ENCODE peak calls at places on chromosomes 11 and 22, in six cellular contexts. L, X, Y, Z, P and E are unnamed samples.

GRCh38 chr11:94100253-94100652 is 28.4 kb upstream of the PANX1 start:
- DNase-seq in L (no peak), X (no peak), Y (no peak), Z (no peak), P (no peak), E (no peak)

GRCh38 chr11:113664069-113664980 is 41.8 kb downstream of the TMPRSS5 start:
- DNase-seq in L (no peak), X (no peak), Y (no peak), Z (no peak), P (no peak), E (no peak)

GRCh38 chr11:61694971-61695706 is 14.9 kb downstream of the DAGLA start:
- DNase-seq in L (no peak), X (no peak), Y (peak; percentile 48), Z (peak; percentile 71), P (no peak), E (peak; percentile 75)

GRCh38 chr11:87128372-87128771 is 90.6 kb downstream of the TMEM135 start:
- DNase-seq in L (no peak), X (no peak), Y (no peak), Z (no peak), P (no peak), E (no peak)

GRCh38 chr11:18720086-18720810 is 5.7 kb downstream of the IGSF22 start:
- DNase-seq in L (no peak), X (no peak), Y (no peak), Z (no peak), P (no peak), E (no peak)

GRCh38 chr11:130002352-130002845 is at the start of gene PRDM10:
- DNase-seq in L (peak; percentile 98), X (peak; percentile 97), Y (peak; percentile 94), Z (peak; percentile 93), P (peak; percentile 94), E (peak; percentile 96)

GRCh38 chr11:67998150-67999045 is 5.5 kb downstream of the UNC93B1 start:
- DNase-seq in L (no peak), X (no peak), Y (no peak), Z (no peak), P (no peak), E (no peak)

GRCh38 chr11:14232652-14233051 is 126.3 kb downstream of the RRAS2 start:
- DNase-seq in L (no peak), X (no peak), Y (no peak), Z (no peak), P (no peak), E (no peak)

GRCh38 chr11:36345084-36345511 is 49.0 kb downstream of the PRR5L start:
- DNase-seq in L (peak; percentile 80), X (peak; percentile 81), Y (no peak), Z (no peak), P (peak; percentile 22), E (no peak)

GRCh38 chr11:46333129-46333947 is 13.9 kb upstream of the DGKZ start:
- DNase-seq in L (no peak), X (peak; percentile 85), Y (no peak), Z (no peak), P (no peak), E (no peak)

GRCh38 chr11:44017443-44018126 is 30.2 kb upstream of the ACCSL start:
- DNase-seq in L (peak; percentile 81), X (no peak), Y (peak; percentile 17), Z (no peak), P (no peak), E (no peak)

GRCh38 chr11:8328231-8328794 is 64.6 kb upstream of the LMO1 start:
- DNase-seq in L (no peak), X (peak; percentile 61), Y (no peak), Z (no peak), P (no peak), E (no peak)

GRCh38 chr11:124892131-124892530 is 5.5 kb downstream of the ROBO4 start:
- DNase-seq in L (no peak), X (no peak), Y (no peak), Z (no peak), P (no peak), E (no peak)

GRCh38 chr22:35306350-35306967 is 6.8 kb downstream of the TOM1 start:
- DNase-seq in L (no peak), X (no peak), Y (no peak), Z (no peak), P (no peak), E (no peak)

GRCh38 chr22:30985561-30986208 is 16.6 kb downstream of the TUG1 start:
- DNase-seq in L (no peak), X (no peak), Y (no peak), Z (no peak), P (no peak), E (no peak)

GRCh38 chr11:62832346-62833234 is at the start of gene TEX54:
- DNase-seq in L (no peak), X (peak; percentile 85), Y (peak; percentile 47), Z (peak; percentile 55), P (peak; percentile 52), E (peak; percentile 61)

GRCh38 chr22:19962909-19963806 is 21.5 kb upstream of the TXNRD2 start:
- DNase-seq in L (no peak), X (peak; percentile 70), Y (no peak), Z (peak; percentile 95), P (peak; percentile 87), E (no peak)

GRCh38 chr11:46121328-46121723 is at the start of gene PHF21A:
- DNase-seq in L (peak; percentile 95), X (peak; percentile 98), Y (peak; percentile 91), Z (peak; percentile 91), P (peak; percentile 91), E (peak; percentile 92)

GRCh38 chr11:119370486-119371046 is 10.9 kb downstream of the USP2 start:
- DNase-seq in L (no peak), X (no peak), Y (no peak), Z (no peak), P (peak; percentile 49), E (no peak)

GRCh38 chr11:7892751-7893356 is 38.2 kb downstream of the OR10A6 start:
- DNase-seq in L (no peak), X (no peak), Y (no peak), Z (no peak), P (no peak), E (no peak)

GRCh38 chr11:75639752-75640151 is 29.1 kb downstream of the MAP6 start:
- DNase-seq in L (peak; percentile 91), X (peak; percentile 83), Y (peak; percentile 55), Z (peak; percentile 71), P (peak; percentile 57), E (peak; percentile 64)

GRCh38 chr11:119237515-119237914 is 31.4 kb downstream of the CBL start:
- DNase-seq in L (no peak), X (no peak), Y (no peak), Z (no peak), P (no peak), E (no peak)

GRCh38 chr11:47376543-47377371 is 1.6 kb downstream of the SPI1 start:
- DNase-seq in L (no peak), X (peak; percentile 91), Y (no peak), Z (no peak), P (peak; percentile 73), E (no peak)

GRCh38 chr22:19691721-19692341 is 22.5 kb upstream of the SEPTIN5 start:
- DNase-seq in L (no peak), X (peak; percentile 56), Y (no peak), Z (no peak), P (no peak), E (peak; percentile 56)

DNA sequence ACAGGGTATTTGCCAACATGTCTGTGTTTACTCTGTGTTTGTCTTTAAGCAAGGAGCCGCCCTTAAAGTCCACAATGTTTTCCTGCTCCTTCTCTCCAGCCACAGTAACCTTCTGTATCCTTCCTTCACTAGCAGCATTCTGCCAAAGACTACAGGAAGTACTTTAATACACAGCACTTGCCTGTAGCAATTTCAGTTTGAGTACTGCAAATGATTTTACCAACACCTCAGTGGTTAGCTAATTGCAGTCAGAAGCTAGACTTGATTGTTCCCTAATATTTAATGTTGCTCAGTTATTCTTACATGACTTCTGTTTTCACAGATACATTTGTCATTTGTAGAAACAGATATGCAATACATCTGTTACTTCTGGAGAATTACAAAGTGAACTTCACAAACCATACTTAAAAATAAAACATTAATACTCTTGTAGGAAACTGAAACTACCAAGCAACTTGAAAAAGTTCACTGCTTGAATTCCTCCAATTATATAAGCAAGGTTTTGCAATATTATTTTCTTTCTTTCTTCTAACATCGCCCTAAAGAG is 69.1 kb downstream of the FCHSD2 start:
- DNase-seq in L (no peak), X (no peak), Y (no peak), Z (no peak), P (no peak), E (peak; percentile 22)
- TF ChIP-seq POLR2A in L (no peak), X (no peak), Y (no peak), Z (no peak), P (no peak), E (no peak)

GRCh38 chr22:23825246-23825905 is 13.4 kb downstream of the DERL3 start:
- DNase-seq in L (no peak), X (peak; percentile 29), Y (no peak), Z (no peak), P (no peak), E (no peak)
- H3K36me3 ChIP-seq in L (peaks cover 92% of the 10 kb centered on the region), X (peaks cover 99% of the 10 kb centered on the region), Y (no peaks in the 10 kb centered on the region), Z (peaks cover 4% of the 10 kb centered on the region), P (peaks cover 5% of the 10 kb centered on the region), E (no peaks in the 10 kb centered on the region)

DNA sequence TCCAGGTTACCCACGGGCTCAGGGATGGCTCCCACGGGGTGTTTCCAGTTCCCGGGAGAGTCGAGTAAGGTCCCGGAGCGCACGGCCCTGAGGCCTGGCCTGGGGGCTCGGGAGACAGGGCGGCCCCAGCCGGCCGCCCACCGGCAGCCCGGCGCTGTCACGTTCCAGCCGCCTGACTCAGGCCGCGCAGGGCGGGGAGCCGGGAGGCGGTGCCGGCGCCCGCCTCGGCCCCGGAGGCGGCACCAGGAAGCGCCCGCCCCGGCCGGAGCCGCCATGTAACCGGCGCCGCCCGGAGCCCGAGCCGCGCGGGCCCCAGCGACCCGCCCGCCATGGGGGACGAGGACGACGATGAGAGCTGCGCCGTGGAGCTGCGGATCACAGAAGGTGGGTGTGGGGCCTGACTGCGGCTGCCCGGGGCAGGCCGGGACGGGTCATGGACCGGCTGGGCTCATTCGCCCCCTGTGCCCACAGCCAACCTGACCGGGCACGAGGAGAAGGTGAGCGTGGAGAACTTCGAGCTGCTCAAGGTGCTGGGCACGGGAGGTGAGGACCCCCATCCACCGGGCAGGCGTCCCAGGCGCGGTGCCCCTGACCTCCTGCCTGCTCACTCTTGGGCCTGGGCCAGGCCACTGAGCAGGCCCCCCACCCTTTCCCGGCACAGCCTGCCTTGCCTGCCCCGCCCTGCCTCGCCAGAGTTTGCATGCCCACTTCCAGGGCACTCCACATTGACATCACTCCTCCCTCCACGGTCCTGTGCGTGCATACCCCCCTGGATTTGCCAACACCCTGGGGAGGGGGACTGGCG is at the start of gene RPS6KA4:
- DNase-seq in L (no peak), X (peak; percentile 92), Y (peak; percentile 61), Z (peak; percentile 77), P (peak; percentile 73), E (peak; percentile 58)
- TF ChIP-seq POLR2A in L (no peak), X (no peak), Y (peak; percentile 15), Z (peak; percentile 32), P (peak; percentile 68), E (no peak)

DNA sequence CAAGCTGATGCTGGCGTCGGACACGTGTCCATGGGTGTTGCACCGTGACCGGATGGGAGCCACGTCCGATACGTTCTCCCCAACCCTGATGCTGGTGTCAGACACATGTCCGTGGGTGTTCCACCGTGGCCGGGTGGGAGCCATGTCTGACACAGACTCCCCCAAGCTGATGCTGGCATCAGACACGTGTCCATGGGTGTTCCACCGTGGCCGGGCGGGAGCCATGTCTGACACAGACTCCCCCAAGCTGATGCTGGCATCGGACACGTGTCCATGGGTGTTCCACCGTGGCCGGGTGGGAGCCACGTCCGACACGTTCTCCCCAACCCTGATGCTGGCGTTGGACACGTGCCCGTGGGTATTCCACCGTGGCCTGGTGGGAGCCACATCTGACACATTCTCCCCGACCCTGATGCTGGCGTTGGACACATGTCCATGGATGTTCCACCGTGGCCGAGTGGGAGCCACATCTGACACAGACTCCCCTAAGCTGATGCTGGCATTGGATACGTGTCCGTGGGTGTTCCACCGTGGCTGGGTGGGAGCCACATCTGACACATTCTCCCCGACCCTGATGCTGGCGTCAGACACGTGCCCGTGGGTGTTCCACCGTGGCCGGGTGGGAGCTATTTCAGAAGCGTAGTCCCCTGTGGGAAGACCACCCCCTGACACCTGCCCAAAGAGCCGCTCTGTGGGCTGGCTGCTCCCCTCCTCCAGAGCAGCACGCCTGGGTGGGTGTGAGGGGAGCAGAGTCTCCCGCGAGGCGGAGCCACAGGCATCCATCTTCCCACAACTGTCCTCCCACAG is 20.0 kb downstream of the SELENOO start:
- DNase-seq in L (no peak), X (no peak), Y (peak; percentile 33), Z (no peak), P (peak; percentile 19), E (no peak)
- H3K36me3 ChIP-seq in L (peaks cover 97% of the 10 kb centered on the region), X (peaks cover 100% of the 10 kb centered on the region), Y (no peaks in the 10 kb centered on the region), Z (peaks cover 18% of the 10 kb centered on the region), P (peaks cover 8% of the 10 kb centered on the region), E (no peaks in the 10 kb centered on the region)